ENCODE peak calls at places on chromosome 3, in five cellular contexts. P, H, U, W and Q are unnamed samples.

GRCh38 chr3:178705925-178706324 is 169.7 kb downstream of the KCNMB2 start:
- DNase-seq in H (no peak), P (no peak), U (no peak), W (no peak), Q (no peak)

GRCh38 chr3:53113293-53114010 is 16.8 kb downstream of the RFT1 start:
- DNase-seq in P (no peak), H (no peak), U (no peak), W (no peak), Q (no peak)

GRCh38 chr3:101667331-101667730 is 9.6 kb downstream of the ZBTB11 start:
- DNase-seq in W (no peak), H (no peak), P (no peak), U (no peak), Q (no peak)

GRCh38 chr3:133040696-133041523 is 2.7 kb downstream of the TMEM108 start:
- DNase-seq in W (peak; percentile 82), H (peak; percentile 79), U (no peak), P (peak; percentile 83), Q (peak; percentile 16)

GRCh38 chr3:83035704-83036010 is 1274.2 kb upstream of the GBE1 start:
- DNase-seq in P (no peak), U (no peak), H (no peak), W (no peak), Q (no peak)

GRCh38 chr3:134761213-134761612 is 33.8 kb upstream of the EPHB1 start:
- DNase-seq in U (no peak), H (peak; percentile 16), P (no peak), W (no peak), Q (no peak)

GRCh38 chr3:14976317-14976716 is 28.9 kb downstream of the NR2C2 start:
- DNase-seq in P (no peak), W (no peak), U (no peak), H (no peak), Q (no peak)

GRCh38 chr3:136778865-136779264 is 26.7 kb upstream of the STAG1 start:
- DNase-seq in H (peak; percentile 31), W (peak; percentile 47), P (no peak), U (no peak), Q (no peak)

GRCh38 chr3:73499787-73500186 is 125.0 kb downstream of the PDZRN3 start:
- DNase-seq in P (no peak), H (no peak), W (no peak), U (no peak), Q (no peak)

GRCh38 chr3:106359692-106360091 is 490.9 kb upstream of the CBLB start:
- DNase-seq in P (no peak), W (no peak), U (no peak), H (no peak), Q (no peak)

GRCh38 chr3:13539285-13539625 is 9.7 kb upstream of the FBLN2 start:
- DNase-seq in U (no peak), H (no peak), W (no peak), P (no peak), Q (no peak)

GRCh38 chr3:115401298-115401697 is 222.0 kb upstream of the GAP43 start:
- DNase-seq in H (no peak), P (no peak), U (no peak), W (no peak), Q (peak; percentile 15)

GRCh38 chr3:144636833-144637232 is 665.2 kb downstream of the DIPK2A start:
- DNase-seq in U (no peak), P (no peak), H (no peak), W (peak; percentile 72), Q (no peak)

GRCh38 chr3:157913751-157914150 is 192.5 kb downstream of the SHOX2 start:
- DNase-seq in H (no peak), P (no peak), U (no peak), W (no peak), Q (no peak)

GRCh38 chr3:192207661-192208060 is 519.7 kb downstream of the FGF12 start:
- DNase-seq in W (no peak), H (no peak), P (no peak), U (no peak), Q (no peak)

GRCh38 chr3:31695280-31696008 is 162.7 kb downstream of the STT3B start:
- DNase-seq in H (no peak), U (peak; percentile 15), P (no peak), W (peak; percentile 12), Q (no peak)

GRCh38 chr3:129934234-129935123 is 40.0 kb upstream of the TRH start:
- DNase-seq in P (peak; percentile 57), H (peak; percentile 34), W (peak; percentile 42), U (peak; percentile 27), Q (no peak)

GRCh38 chr3:69407908-69408307 is 22.0 kb upstream of the FRMD4B start:
- DNase-seq in H (no peak), W (no peak), P (no peak), U (no peak), Q (no peak)

DNA sequence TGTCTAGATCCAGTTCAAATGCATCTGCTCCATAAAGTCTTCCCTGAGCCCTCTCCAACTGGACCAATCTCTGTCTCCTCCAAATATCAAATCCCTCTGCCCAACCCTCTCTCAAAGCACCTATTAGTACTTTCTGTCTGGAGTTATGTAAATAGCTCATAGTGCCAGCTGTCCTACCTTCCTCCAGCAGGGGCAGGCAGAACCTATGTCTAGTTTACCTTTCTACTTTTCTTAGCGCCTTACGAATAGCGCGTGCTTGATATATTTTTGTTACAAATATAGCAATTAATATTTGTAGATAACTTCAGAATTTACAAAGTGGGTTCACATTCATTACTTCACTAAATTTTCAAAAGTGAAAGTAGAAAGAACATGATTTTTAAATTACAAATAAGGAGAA is 14.0 kb upstream of the CCDC80 start:
- DNase-seq in U (no peak), W (no peak), H (no peak), P (no peak), Q (no peak)
- H3K4me1 ChIP-seq in U (no peaks in the 10 kb centered on the region), W (peaks cover 15% of the 10 kb centered on the region), H (no peaks in the 10 kb centered on the region), P (no peaks in the 10 kb centered on the region), Q (no peaks in the 10 kb centered on the region)

GRCh38 chr3:78725703-78726246 is 1042.0 kb downstream of the ROBO1 start:
- DNase-seq in W (no peak), U (no peak), P (no peak), H (no peak), Q (no peak)
- H3K4me1 ChIP-seq in W (no peaks in the 10 kb centered on the region), U (no peaks in the 10 kb centered on the region), P (peaks cover 21% of the 10 kb centered on the region), H (no peaks in the 10 kb centered on the region), Q (peaks cover 13% of the 10 kb centered on the region)

DNA sequence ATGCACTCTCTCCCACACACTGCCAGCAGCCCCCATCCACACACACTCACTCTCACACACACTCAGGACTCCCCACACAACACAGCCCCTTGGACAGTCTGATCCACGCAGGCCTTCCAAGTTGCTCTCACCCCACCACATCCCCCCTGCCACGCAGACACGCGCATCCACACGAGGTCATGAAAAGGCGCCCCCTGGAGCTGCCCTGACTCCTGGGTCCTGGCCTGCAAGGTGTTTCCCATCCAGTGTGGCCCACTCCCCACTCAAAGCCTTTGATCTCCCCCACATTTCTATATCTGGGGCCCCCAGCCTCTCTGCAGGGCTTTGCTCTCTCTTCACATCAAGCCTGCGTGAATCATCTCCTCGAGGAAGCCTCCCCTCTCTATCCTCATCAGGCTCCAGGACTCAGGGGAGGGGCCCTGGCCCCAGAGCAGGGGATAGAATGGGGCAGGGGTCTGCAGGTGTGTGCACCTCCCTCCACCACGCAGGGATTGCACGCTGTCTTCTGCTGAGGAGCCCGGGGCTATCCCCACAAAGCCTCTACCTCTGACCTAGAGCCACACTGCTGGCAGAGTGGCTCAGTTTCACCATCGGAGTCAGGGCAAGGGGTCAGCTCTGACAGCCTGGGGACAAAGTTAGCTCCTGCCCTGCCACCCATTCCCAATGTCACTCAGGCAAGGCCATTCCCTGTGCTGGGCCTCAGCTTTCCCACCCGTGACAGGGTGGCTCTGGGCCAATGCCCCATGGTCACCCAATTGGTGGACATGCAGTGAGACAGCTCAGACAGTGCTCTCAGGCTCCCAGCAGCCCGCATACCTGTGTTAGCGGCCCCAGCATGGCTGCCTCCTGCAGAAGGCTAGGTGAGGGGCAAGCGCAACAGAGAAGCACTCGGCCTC is 6.4 kb downstream of the MYL3 start:
- DNase-seq in U (no peak), H (no peak), W (no peak), P (no peak), Q (no peak)
- H3K4me1 ChIP-seq in U (no peaks in the 10 kb centered on the region), H (no peaks in the 10 kb centered on the region), W (no peaks in the 10 kb centered on the region), P (no peaks in the 10 kb centered on the region), Q (no peaks in the 10 kb centered on the region)

GRCh38 chr3:8660271-8660731 is 15.7 kb upstream of the SSUH2 start:
- DNase-seq in U (no peak), P (no peak), W (peak; percentile 51), H (no peak), Q (no peak)
- H3K4me1 ChIP-seq in U (no peaks in the 10 kb centered on the region), P (peaks cover 41% of the 10 kb centered on the region), W (peaks cover 81% of the 10 kb centered on the region), H (peaks cover 14% of the 10 kb centered on the region), Q (peaks cover 46% of the 10 kb centered on the region)